ENCODE peak calls at places on chromosomes 11 and 22, in five cellular contexts. S is breast epithelium; I is activated CD4-positive, alpha-beta T cell treated with anti-CD3 and anti-CD28 coated beads, Interleukin-2, amount 10 ng/mL, durations not matched to agents 24 days and 14 days; W is posterior vena cava; B is HEK293T. L is an unnamed sample.
A peak's percentile ranks its signal among the peaks of the same experiment; 100 is the strongest.

GRCh38 chr11:15800121-15800800 is 556.1 kb downstream of the SOX6 start:
- DNase-seq in S (no peak), I (no peak), W (peak; percentile 89), B (no peak), L (no peak)

GRCh38 chr11:86800076-86800955 is at the start of gene PRSS23:
- DNase-seq in S (peak; percentile 59), I (peak; percentile 84), W (peak; percentile 90), B (peak; percentile 76), L (peak; percentile 86)

GRCh38 chr22:11360632-11361031 is 4167.4 kb upstream of the OR11H1 start:
- DNase-seq in S (no peak), I (no peak), W (peak; percentile 72), B (no peak), L (no peak)

GRCh38 chr11:75790986-75791385 is 22.4 kb downstream of the DGAT2 start:
- DNase-seq in S (no peak), I (no peak), W (no peak), B (no peak), L (no peak)

GRCh38 chr11:58525037-58525614 is 17.2 kb upstream of the OR5B21 start:
- DNase-seq in S (no peak), I (peak; percentile 82), W (no peak), B (no peak), L (no peak)

GRCh38 chr11:18105086-18105801 is 638 bp downstream of the SAAL1 start:
- DNase-seq in S (no peak), I (peak; percentile 55), W (no peak), B (no peak), L (peak; percentile 58)

GRCh38 chr11:13434247-13435205 is 28.5 kb downstream of the BTBD10 start:
- DNase-seq in S (no peak), I (no peak), W (no peak), B (no peak), L (no peak)

GRCh38 chr11:123760894-123761293 is 6.6 kb upstream of the OR6X1 start:
- DNase-seq in S (no peak), I (peak; percentile 55), W (no peak), B (no peak), L (no peak)

GRCh38 chr11:59551651-59552521 is 40.5 kb downstream of the OR4D9 start:
- DNase-seq in S (no peak), I (no peak), W (no peak), B (no peak), L (peak; percentile 79)

GRCh38 chr11:115085461-115086220 is 407.3 kb downstream of the NXPE2 start:
- DNase-seq in S (no peak), I (no peak), W (no peak), B (no peak), L (no peak)

GRCh38 chr11:22536036-22536435 is 89.6 kb downstream of the FANCF start:
- DNase-seq in S (no peak), I (no peak), W (no peak), B (no peak), L (no peak)

GRCh38 chr11:120217941-120218694 is 7.3 kb downstream of the OAF start:
- DNase-seq in S (no peak), I (no peak), W (no peak), B (no peak), L (no peak)

GRCh38 chr22:46636221-46637002 is 16.2 kb downstream of the GRAMD4 start:
- DNase-seq in S (no peak), I (no peak), W (no peak), B (no peak), L (no peak)

L was measured in NCI-H1417.